ENCODE peak calls at places on chromosomes 7 and 10, in seven cellular contexts. E is right atrium auricular region; Y is mammary epithelial cell; Z is transverse colon; D is bronchial epithelial cell; N is CD8-positive, alpha-beta T cell; M is endothelial cell of umbilical vein. I is an unnamed sample. For H3K36me3, the result is how much of the 10 kb centered on the place peaks cover.

GRCh38 chr10:58063854-58064480 is 203.7 kb downstream of the IPMK start:
- DNase-seq in E (no peak), Y (no peak), Z (peak), D (no peak), N (no peak), M (no peak), I (no peak)

GRCh38 chr10:24483701-24484100 is 240.0 kb downstream of the ARHGAP21 start:
- DNase-seq in E (no peak), Y (peak), Z (peak), D (peak), N (no peak), M (no peak), I (no peak)

GRCh38 chr7:128349121-128349825 is 5.6 kb upstream of the RBM28 start:
- DNase-seq in E (no peak), Y (no peak), Z (no peak), D (no peak), N (no peak), M (no peak), I (no peak)

GRCh38 chr10:129864601-129865126 is 99.4 kb downstream of the EBF3 start:
- DNase-seq in E (no peak), Y (no peak), Z (no peak), D (no peak), N (no peak), M (no peak), I (no peak)

GRCh38 chr10:44723082-44723481 is 188.1 kb upstream of the TMEM72 start:
- DNase-seq in E (no peak), Y (no peak), Z (no peak), D (no peak), N (no peak), M (no peak), I (no peak)

GRCh38 chr10:80081801-80082750 is 3.6 kb downstream of the TMEM254 start:
- DNase-seq in E (no peak), Y (peak), Z (no peak), D (peak), N (no peak), M (no peak), I (no peak)

GRCh38 chr10:110989016-110989415 is 69.6 kb downstream of the SHOC2 start:
- DNase-seq in E (no peak), Y (peak), Z (no peak), D (peak), N (no peak), M (no peak), I (no peak)

GRCh38 chr7:148963583-148964509 is 64.5 kb downstream of the PDIA4 start:
- DNase-seq in E (no peak), Y (no peak), Z (peak), D (no peak), N (no peak), M (peak), I (no peak)

GRCh38 chr7:129882531-129882930 is 70.2 kb downstream of the UBE2H start:
- DNase-seq in E (no peak), Y (no peak), Z (no peak), D (no peak), N (no peak), M (no peak), I (no peak)

GRCh38 chr7:129332354-129333056 is 101.7 kb upstream of the STRIP2 start:
- DNase-seq in E (no peak), Y (peak), Z (no peak), D (peak), N (no peak), M (peak), I (no peak)

GRCh38 chr10:91349381-91349780 is 60.8 kb upstream of the HECTD2 start:
- DNase-seq in E (peak), Y (peak), Z (no peak), D (peak), N (no peak), M (peak), I (no peak)

GRCh38 chr7:95840953-95841950 is 68.9 kb downstream of the DYNC1I1 start:
- DNase-seq in E (no peak), Y (no peak), Z (no peak), D (no peak), N (no peak), M (no peak), I (peak)

GRCh38 chr7:70614237-70614984 is 517.5 kb upstream of the GALNT17 start:
- DNase-seq in E (peak), Y (peak), Z (peak), D (peak), N (no peak), M (no peak), I (peak)

GRCh38 chr7:12477620-12478019 is 74.0 kb upstream of the VWDE start:
- DNase-seq in E (no peak), Y (no peak), Z (no peak), D (no peak), N (no peak), M (no peak), I (no peak)
- TF ChIP-seq CTCF in E (no peak), Y (no peak), Z (no peak), D (no peak), N (no peak), M (no peak), I (no peak)

GRCh38 chr7:23520582-23520981 is 11.2 kb downstream of the TRA2A start:
- DNase-seq in E (no peak), Y (no peak), Z (no peak), D (no peak), N (no peak), M (no peak), I (no peak)
- H3K36me3 ChIP-seq in E (half or more), Y (under half), Z (half or more), D (under half), N (under half), M (under half), I (under half)

GRCh38 chr7:2634265-2635145 is 2.7 kb downstream of the TTYH3 start:
- DNase-seq in E (no peak), Y (no peak), Z (no peak), D (no peak), N (no peak), M (no peak), I (no peak)
- H3K4me3 ChIP-seq in E (peak), Y (peak), Z (peak), D (peak), N (no peak), M (peak), I (peak)

DNA sequence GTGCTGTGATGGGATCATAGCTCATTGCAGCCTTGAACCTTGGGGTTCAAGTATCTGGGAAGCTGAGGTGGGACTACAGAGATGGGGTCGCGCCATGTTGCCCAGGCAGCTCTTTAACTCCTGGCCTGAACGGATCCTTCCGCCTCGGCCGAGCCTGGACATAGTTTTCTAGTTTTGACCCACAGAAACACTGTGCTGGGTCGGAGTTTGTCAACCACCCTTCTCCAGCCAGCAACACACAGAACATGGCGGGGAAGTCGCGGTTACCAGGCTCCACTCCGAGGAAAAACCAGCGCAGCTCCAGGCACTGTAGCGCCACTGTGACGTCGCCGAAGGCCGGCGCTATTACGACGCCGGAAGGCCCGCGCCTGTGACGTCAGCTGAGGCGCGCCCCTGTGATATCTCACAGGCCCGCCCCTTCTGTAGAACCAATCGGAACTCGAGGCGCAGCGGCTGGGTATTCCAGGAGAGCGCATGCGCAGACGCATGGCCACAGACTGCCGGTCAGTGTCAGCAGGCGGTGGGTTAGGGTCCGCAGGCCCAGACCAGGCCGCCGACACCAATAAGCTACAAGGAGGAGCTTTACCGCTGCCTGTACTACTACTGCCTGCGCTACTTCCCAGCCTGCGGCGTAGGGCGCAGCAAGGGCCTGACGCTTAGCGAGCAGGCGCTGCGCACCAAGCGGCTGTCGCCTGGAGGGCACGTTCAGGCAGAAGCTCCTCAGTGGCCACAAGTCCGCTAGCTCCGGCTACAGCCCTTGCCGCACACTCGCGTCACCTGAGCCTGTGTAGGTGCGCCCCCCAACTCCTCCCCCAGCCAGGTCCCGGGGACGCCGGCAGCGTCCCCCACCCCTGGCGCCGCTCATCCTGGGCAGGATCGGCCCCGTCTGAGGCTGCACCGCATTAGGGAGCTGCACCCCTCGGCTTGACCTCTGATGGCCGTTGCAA is 135.2 kb upstream of the KCTD7 start:
- DNase-seq in E (peak), Y (peak), Z (peak), D (peak), N (peak), M (peak), I (peak)
- TF ChIP-seq CTCF in E (no peak), Y (no peak), Z (peak), D (peak), N (no peak), M (no peak), I (peak)

DNA sequence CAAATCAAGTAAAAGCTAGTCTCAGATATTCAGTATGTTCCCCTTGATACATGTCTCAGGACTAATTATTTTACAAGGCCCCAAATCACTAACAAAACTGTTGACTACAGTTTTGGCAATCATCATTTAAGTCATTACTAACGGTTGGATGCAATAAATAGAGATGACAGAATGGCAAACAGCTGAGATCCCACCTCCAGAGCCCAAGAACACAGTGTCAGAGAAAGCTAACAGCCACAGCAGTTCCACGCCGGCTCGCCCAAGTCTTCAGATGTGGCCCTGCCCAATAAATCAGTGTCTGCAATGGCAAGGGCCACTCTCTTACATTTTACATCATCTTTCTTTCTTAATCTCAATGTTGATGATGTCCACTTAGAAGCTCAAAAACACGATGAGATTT is 87.5 kb downstream of the CTBP2 start:
- DNase-seq in E (no peak), Y (no peak), Z (no peak), D (no peak), N (no peak), M (no peak), I (no peak)
- H3K36me3 ChIP-seq in E (under half), Y (under half), Z (under half), D (under half), N (under half), M (under half), I (under half)

GRCh38 chr10:114822771-114823463 is 1.3 kb downstream of the FHIP2A start:
- DNase-seq in E (no peak), Y (peak), Z (no peak), D (peak), N (no peak), M (peak), I (no peak)

GRCh38 chr10:114821915-114822770 is 563 bp downstream of the FHIP2A start:
- DNase-seq in E (no peak), Y (peak), Z (peak), D (peak), N (peak), M (peak), I (peak)

GRCh38 chr10:114821293-114821914 is at the start of gene FHIP2A:
- DNase-seq in E (peak), Y (peak), Z (peak), D (peak), N (peak), M (peak), I (peak)

GRCh38 chr10:114825513-114826253 is 4.1 kb downstream of the FHIP2A start:
- DNase-seq in E (no peak), Y (peak), Z (no peak), D (peak), N (no peak), M (peak), I (peak)

GRCh38 chr10:114824396-114824795 is 2.8 kb downstream of the FHIP2A start:
- DNase-seq in E (no peak), Y (no peak), Z (no peak), D (no peak), N (no peak), M (peak), I (no peak)
- H3K4me3 ChIP-seq in E (no peak), Y (no peak), Z (peak), D (no peak), N (no peak), M (peak), I (no peak)

GRCh38 chr10:71984798-71985388 is 20.7 kb downstream of the CHST3 start:
- DNase-seq in E (no peak), Y (no peak), Z (no peak), D (no peak), N (no peak), M (peak), I (peak)

GRCh38 chr10:71981868-71982230 is 17.7 kb downstream of the CHST3 start:
- DNase-seq in E (no peak), Y (no peak), Z (no peak), D (no peak), N (no peak), M (no peak), I (no peak)

GRCh38 chr10:71984126-71984797 is 20.1 kb downstream of the CHST3 start:
- DNase-seq in E (no peak), Y (no peak), Z (no peak), D (no peak), N (no peak), M (no peak), I (no peak)

GRCh38 chr10:71982269-71983178 is 18.3 kb downstream of the CHST3 start:
- DNase-seq in E (no peak), Y (no peak), Z (no peak), D (no peak), N (no peak), M (no peak), I (no peak)

DNA sequence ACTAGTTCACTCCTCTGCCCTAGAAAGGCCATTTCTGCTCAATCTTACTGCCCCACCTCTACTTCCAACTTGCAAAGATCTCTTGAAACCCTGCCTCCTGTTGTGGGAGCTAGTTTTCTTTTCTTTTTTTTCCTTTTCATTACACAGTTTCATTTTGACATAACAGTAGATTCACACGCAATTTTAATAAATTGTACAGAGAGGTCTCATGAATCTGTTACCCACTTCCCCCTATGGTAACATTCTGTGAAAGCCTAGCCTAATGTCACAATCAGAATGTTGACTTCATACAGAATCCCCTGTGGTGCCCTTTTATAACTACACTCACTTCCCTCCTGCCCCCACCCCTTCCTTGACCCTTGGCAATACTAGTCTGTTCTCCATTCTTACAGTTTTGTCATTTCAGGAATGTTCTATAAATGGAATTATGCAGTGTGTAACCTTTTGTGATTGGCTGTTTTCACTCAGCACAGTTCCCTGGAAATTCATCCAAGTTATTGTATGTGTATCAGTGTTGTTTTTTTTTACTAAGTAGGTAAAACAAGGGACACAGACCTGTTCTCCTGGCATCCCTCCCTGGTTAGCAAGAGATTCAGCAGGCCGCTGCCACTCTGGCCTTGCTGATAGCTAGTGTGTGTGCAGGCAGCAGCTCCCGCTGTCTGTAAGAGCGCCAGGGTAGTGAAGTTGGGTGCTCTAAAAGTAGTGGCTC is 21.5 kb downstream of the CHST3 start:
- DNase-seq in E (no peak), Y (no peak), Z (no peak), D (no peak), N (no peak), M (peak), I (peak)
- TF ChIP-seq CTCF in E (no peak), Y (no peak), Z (no peak), D (no peak), N (no peak), M (no peak), I (no peak)

DNA sequence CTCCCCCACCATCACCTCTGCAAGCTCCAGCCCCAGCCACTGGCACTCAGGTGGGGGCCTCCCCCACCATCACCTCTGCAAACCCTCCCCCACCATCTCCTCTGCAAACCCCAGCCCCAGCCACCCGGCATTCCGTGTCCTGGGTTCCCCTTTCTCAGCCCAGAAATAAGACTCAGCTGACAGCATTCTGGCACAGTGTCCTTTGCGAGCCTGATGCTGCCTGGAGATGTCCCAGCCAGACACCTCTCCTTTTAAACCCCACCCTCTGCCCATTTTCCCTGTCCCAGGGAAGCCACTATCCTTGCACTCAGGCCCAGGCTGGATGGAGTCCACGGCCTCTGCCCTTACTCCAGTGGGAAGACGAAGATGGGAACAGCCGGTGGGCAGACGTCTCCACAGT is 49.8 kb downstream of the ELFN1 start:
- DNase-seq in E (no peak), Y (no peak), Z (no peak), D (no peak), N (no peak), M (no peak), I (no peak)
- H3K36me3 ChIP-seq in E (under half), Y (under half), Z (under half), D (under half), N (under half), M (under half), I (under half)

DNA sequence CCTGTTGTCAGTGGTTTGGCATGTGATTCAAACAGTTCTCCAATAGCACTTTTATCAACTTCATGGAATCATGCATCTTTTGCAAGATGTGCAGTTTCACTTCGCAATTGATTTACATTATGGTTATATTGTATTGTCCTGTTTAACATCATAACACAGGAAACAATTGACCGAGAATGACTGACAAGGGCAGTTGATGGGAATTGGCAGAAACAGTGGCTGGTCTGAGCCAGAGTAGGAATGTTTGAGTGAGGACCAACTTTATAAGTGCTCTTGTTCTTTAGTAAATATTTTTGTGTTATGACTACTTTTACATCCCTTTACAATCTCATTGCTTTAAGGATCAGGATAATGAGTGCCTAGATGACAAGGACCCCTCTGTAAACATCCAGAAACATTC is 2.2 kb downstream of the KLHL7 start:
- DNase-seq in E (no peak), Y (no peak), Z (no peak), D (no peak), N (no peak), M (peak), I (no peak)
- H3K4me3 ChIP-seq in E (peak), Y (peak), Z (no peak), D (no peak), N (no peak), M (no peak), I (no peak)

GRCh38 chr10:126160971-126161630 is 227.2 kb downstream of the ADAM12 start:
- DNase-seq in E (no peak), Y (no peak), Z (no peak), D (no peak), N (no peak), M (no peak), I (no peak)
- TF ChIP-seq CTCF in E (no peak), Y (peak), Z (no peak), D (no peak), N (no peak), M (no peak), I (no peak)